ENCODE peak calls at places on chromosomes 2 and 18, in seven cellular contexts. A is NCI-H1417 treated with DMSO at 0.1 percent for 48 hours, F is nephron progenitor cell, V is RCC 7860, B is GM23338, O is fibroblast of lung, R is WERI-Rb-1. W is an unnamed sample.

GRCh38 chr2:219724628-219725027 is 97.2 kb downstream of the SLC4A3 start:
- DNase-seq in B (no peak), R (no peak), O (no peak), F (no peak), V (no peak), A (no peak), W (no peak)

GRCh38 chr18:51588616-51589015 is 391.1 kb upstream of the MEX3C start:
- DNase-seq in B (no peak), V (no peak), A (no peak), F (no peak), O (no peak), R (no peak), W (no peak)

GRCh38 chr2:240934701-240935100 is 28.6 kb downstream of the CROCC2 start:
- DNase-seq in B (no peak), V (no peak), O (no peak), A (no peak), F (no peak), R (peak), W (no peak)

GRCh38 chr18:29874519-29875098 is 1167.9 kb downstream of the DSC3 start:
- DNase-seq in B (peak), V (peak), A (peak), F (peak), R (peak), O (peak), W (peak)

GRCh38 chr18:63963610-63964256 is 6.1 kb upstream of the SERPINB8 start:
- DNase-seq in B (peak), A (peak), F (no peak), O (peak), R (peak), V (peak), W (no peak)

GRCh38 chr18:77131100-77131651 is 1.4 kb downstream of the MBP start:
- DNase-seq in V (peak), B (peak), O (peak), A (no peak), F (no peak), R (no peak), W (no peak)

GRCh38 chr2:37966326-37966725 is 41.2 kb downstream of the RMDN2 start:
- DNase-seq in B (no peak), V (no peak), O (no peak), A (no peak), R (no peak), F (no peak), W (no peak)

GRCh38 chr18:24065942-24066341 is 51.4 kb downstream of the TTC39C start:
- DNase-seq in O (peak), B (no peak), A (no peak), V (no peak), F (no peak), R (no peak), W (no peak)

GRCh38 chr2:77642339-77642738 is 120.2 kb upstream of the LRRTM4 start:
- DNase-seq in A (no peak), B (no peak), V (no peak), F (no peak), R (no peak), O (no peak), W (no peak)

GRCh38 chr2:209368924-209369323 is 54.9 kb upstream of the MAP2 start:
- DNase-seq in A (no peak), O (peak), B (no peak), V (peak), R (no peak), F (no peak), W (peak)

GRCh38 chr2:133130548-133131246 is 437.6 kb downstream of the NCKAP5 start:
- DNase-seq in F (no peak), B (no peak), O (peak), V (no peak), A (no peak), R (no peak), W (no peak)

GRCh38 chr2:54483426-54483825 is 27.3 kb downstream of the SPTBN1 start:
- DNase-seq in R (no peak), F (no peak), V (peak), A (no peak), O (peak), B (no peak), W (peak)

GRCh38 chr2:70686577-70687460 is 81.2 kb downstream of the ADD2 start:
- DNase-seq in F (peak), R (peak), A (no peak), O (peak), B (peak), V (peak), W (no peak)

GRCh38 chr2:153163055-153163454 is 315.5 kb downstream of the RPRM start:
- DNase-seq in V (no peak), B (peak), O (peak), F (peak), R (peak), A (peak), W (peak)

GRCh38 chr18:11148655-11149440 is 521 bp downstream of the PIEZO2 start:
- DNase-seq in V (no peak), O (no peak), F (peak), A (no peak), R (no peak), B (peak), W (no peak)

GRCh38 chr18:48775372-48776160 is 175.2 kb downstream of the SMAD7 start:
- DNase-seq in F (no peak), B (no peak), R (no peak), V (no peak), O (no peak), A (no peak), W (no peak)

W was measured in kidney epithelial cell.